ENCODE peak calls at places on chromosomes 11 and 22, in nine cellular contexts. O, N, Y, G, M, F, V, T and J are unnamed samples.

GRCh38 chr22:26364066-26365015 is 64.7 kb upstream of the ASPHD2 start:
- DNase-seq in O (peak; percentile 33), N (peak; percentile 84), Y (peak; percentile 78), G (no peak), M (peak; percentile 53), F (peak; percentile 35), V (peak; percentile 81), T (peak; percentile 51), J (peak; percentile 71)

GRCh38 chr11:86140334-86140733 is 71.5 kb upstream of the PICALM start:
- DNase-seq in O (no peak), N (no peak), Y (no peak), G (no peak), M (no peak), F (no peak), V (no peak), T (no peak), J (no peak)

GRCh38 chr11:67356867-67357561 is 3.7 kb upstream of the POLD4 start:
- DNase-seq in O (peak; percentile 66), N (peak; percentile 84), Y (peak; percentile 79), G (no peak), M (peak; percentile 66), F (peak; percentile 61), V (peak; percentile 67), T (peak; percentile 50), J (peak; percentile 56)

GRCh38 chr22:35555351-35555915 is 14.8 kb downstream of the RASD2 start:
- DNase-seq in O (no peak), N (peak; percentile 72), Y (no peak), G (no peak), M (no peak), F (no peak), V (peak; percentile 65), T (no peak), J (no peak)

GRCh38 chr22:23404689-23405365 is 175.3 kb downstream of the IGLL1 start:
- DNase-seq in O (no peak), N (peak; percentile 65), Y (no peak), G (peak; percentile 53), M (no peak), F (no peak), V (peak; percentile 49), T (no peak), J (no peak)

GRCh38 chr11:83249972-83250593 is 36.1 kb downstream of the CCDC90B start:
- DNase-seq in O (peak; percentile 36), N (peak; percentile 59), Y (peak; percentile 32), G (no peak), M (peak; percentile 20), F (no peak), V (peak; percentile 57), T (no peak), J (no peak)

GRCh38 chr11:96227244-96227643 is 115.8 kb downstream of the MAML2 start:
- DNase-seq in O (no peak), N (no peak), Y (no peak), G (no peak), M (no peak), F (no peak), V (no peak), T (no peak), J (no peak)

GRCh38 chr11:78943841-78944240 is 369.2 kb upstream of the NARS2 start:
- DNase-seq in O (no peak), N (no peak), Y (no peak), G (no peak), M (no peak), F (no peak), V (no peak), T (no peak), J (no peak)

GRCh38 chr11:29305456-29306232 is 711.2 kb downstream of the KCNA4 start:
- DNase-seq in O (no peak), N (no peak), Y (no peak), G (no peak), M (no peak), F (no peak), V (no peak), T (no peak), J (no peak)

GRCh38 chr11:45483361-45483760 is 182.1 kb downstream of the CHST1 start:
- DNase-seq in O (no peak), N (no peak), Y (no peak), G (no peak), M (no peak), F (no peak), V (no peak), T (no peak), J (no peak)